ENCODE peak calls at places on chromosome 10, in five cellular contexts. K is sigmoid colon, Q is body of pancreas, E is thyroid gland, G is uterus. J is an unnamed sample.

GRCh38 chr10:132959296-132959961 is 17.1 kb upstream of the CFAP46 start:
- DNase-seq in K (no peak), Q (no peak), E (no peak), G (no peak), J (no peak)

GRCh38 chr10:110305767-110306451 is 1.2 kb upstream of the SMNDC1 start:
- DNase-seq in K (no peak), Q (peak), E (peak), G (no peak), J (peak)

GRCh38 chr10:82072124-82072523 is 197.1 kb downstream of the NRG3 start:
- DNase-seq in K (no peak), Q (no peak), E (no peak), G (no peak), J (no peak)

GRCh38 chr10:14658331-14659122 is 116.2 kb downstream of the FAM107B start:
- DNase-seq in K (no peak), Q (no peak), E (no peak), G (no peak), J (no peak)

GRCh38 chr10:76015245-76015644 is 583.8 kb downstream of the LRMDA start:
- DNase-seq in K (peak), Q (no peak), E (no peak), G (no peak), J (no peak)

GRCh38 chr10:17888189-17888588 is 63.5 kb upstream of the SLC39A12 start:
- DNase-seq in K (no peak), Q (no peak), E (no peak), G (no peak), J (no peak)

GRCh38 chr10:16612148-16612742 is 90.6 kb upstream of the C1QL3 start:
- DNase-seq in K (no peak), Q (no peak), E (no peak), G (no peak), J (no peak)

GRCh38 chr10:92688927-92689662 is 660 bp upstream of the HHEX start:
- DNase-seq in K (peak), Q (peak), E (peak), G (no peak), J (peak)

GRCh38 chr10:46048152-46048551 is 2.1 kb upstream of the MSMB start:
- DNase-seq in K (no peak), Q (no peak), E (no peak), G (no peak), J (no peak)

GRCh38 chr10:99709480-99710229 is 22.3 kb downstream of the COX15 start:
- DNase-seq in K (no peak), Q (no peak), E (peak), G (no peak), J (no peak)

GRCh38 chr10:77792155-77792554 is 134.4 kb downstream of the DLG5 start:
- DNase-seq in K (peak), Q (no peak), E (no peak), G (no peak), J (no peak)

GRCh38 chr10:67657775-67658174 is 38.2 kb downstream of the CTNNA3 start:
- DNase-seq in K (no peak), Q (no peak), E (no peak), G (no peak), J (no peak)

GRCh38 chr10:25083546-25084111 is 67.2 kb downstream of the THNSL1 start:
- DNase-seq in K (no peak), Q (no peak), E (peak), G (no peak), J (no peak)

GRCh38 chr10:1399431-1400120 is 337.7 kb downstream of the ADARB2 start:
- DNase-seq in K (no peak), Q (no peak), E (no peak), G (no peak), J (peak)

GRCh38 chr10:102410427-102411073 is 8.0 kb downstream of the PSD start:
- DNase-seq in K (peak), Q (no peak), E (no peak), G (no peak), J (peak)

GRCh38 chr10:91805110-91805825 is 7.0 kb downstream of the TNKS2 start:
- DNase-seq in K (no peak), Q (no peak), E (no peak), G (no peak), J (no peak)

GRCh38 chr10:6145414-6145978 is 56.7 kb downstream of the RBM17 start:
- DNase-seq in K (no peak), Q (no peak), E (no peak), G (no peak), J (no peak)

GRCh38 chr10:6145979-6146432 is 56.7 kb upstream of the PFKFB3 start:
- DNase-seq in K (no peak), Q (no peak), E (no peak), G (no peak), J (peak)

GRCh38 chr10:6146921-6147320 is 55.8 kb upstream of the PFKFB3 start:
- DNase-seq in K (no peak), Q (no peak), E (no peak), G (no peak), J (no peak)

GRCh38 chr10:6143128-6143527 is 54.3 kb downstream of the RBM17 start:
- DNase-seq in K (no peak), Q (no peak), E (no peak), G (no peak), J (no peak)

GRCh38 chr10:6144609-6145413 is 56.0 kb downstream of the RBM17 start:
- DNase-seq in K (peak), Q (peak), E (peak), G (peak), J (peak)
- TF ChIP-seq POLR2A in K (no peak), Q (peak), E (peak), G (peak), J (no peak)

GRCh38 chr10:7471720-7472367 is 61.0 kb upstream of the SFMBT2 start:
- DNase-seq in K (no peak), Q (peak), E (no peak), G (no peak), J (no peak)
- TF ChIP-seq POLR2A in K (no peak), Q (no peak), E (no peak), G (no peak), J (no peak)

DNA sequence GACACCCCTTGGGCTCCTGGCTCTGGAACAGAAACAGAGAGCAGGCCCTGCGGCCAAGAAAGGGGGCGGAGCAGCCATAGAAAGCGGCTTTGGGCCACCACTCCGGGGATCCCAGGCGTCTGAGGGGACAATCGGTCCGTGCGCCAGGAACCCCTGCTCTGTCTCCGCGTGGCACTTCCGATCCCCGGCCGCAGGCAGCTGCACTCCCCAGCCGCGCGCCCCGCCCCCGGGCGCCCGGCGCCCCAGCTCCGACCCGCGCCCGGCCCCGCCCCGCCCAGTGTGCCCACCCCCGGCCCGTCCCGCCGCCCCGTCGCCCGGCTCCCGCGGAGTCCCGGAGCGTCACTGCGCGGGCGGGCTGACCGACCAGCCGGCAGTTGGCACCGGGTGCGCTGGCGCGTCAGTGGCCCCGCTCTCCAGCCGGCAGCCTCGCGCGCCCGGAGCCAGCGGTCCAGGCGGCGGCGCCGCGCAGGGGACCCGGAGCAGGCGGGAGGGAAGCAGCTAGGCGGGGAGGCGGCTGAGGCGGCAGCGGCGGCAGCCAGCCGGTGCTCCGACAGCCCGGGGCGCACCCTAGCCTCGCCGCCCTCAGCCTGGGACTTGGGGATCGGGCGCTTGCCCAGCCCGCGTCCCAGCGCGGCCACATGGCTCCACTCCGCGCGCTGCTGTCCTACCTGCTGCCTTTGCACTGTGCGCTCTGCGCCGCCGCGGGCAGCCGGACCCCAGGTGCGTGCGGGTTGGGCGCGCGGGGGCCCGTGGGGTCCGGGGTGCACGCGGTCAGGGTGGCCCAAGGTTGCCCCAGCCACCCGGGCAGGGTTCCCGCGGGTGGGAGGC is at the start of gene ADAMTS14:
- DNase-seq in K (no peak), Q (no peak), E (peak), G (no peak), J (no peak)
- TF ChIP-seq POLR2A in K (no peak), Q (no peak), E (no peak), G (no peak), J (no peak)

GRCh38 chr10:69383485-69384089 is 33.1 kb downstream of the TACR2 start:
- DNase-seq in K (no peak), Q (no peak), E (no peak), G (peak), J (peak)

GRCh38 chr10:69387500-69387899 is 29.2 kb downstream of the TACR2 start:
- DNase-seq in K (no peak), Q (no peak), E (no peak), G (no peak), J (no peak)

GRCh38 chr10:69384320-69384719 is 32.4 kb downstream of the TACR2 start:
- DNase-seq in K (no peak), Q (no peak), E (no peak), G (no peak), J (no peak)

GRCh38 chr10:69388488-69388887 is 28.2 kb downstream of the TACR2 start:
- DNase-seq in K (no peak), Q (no peak), E (no peak), G (no peak), J (no peak)

DNA sequence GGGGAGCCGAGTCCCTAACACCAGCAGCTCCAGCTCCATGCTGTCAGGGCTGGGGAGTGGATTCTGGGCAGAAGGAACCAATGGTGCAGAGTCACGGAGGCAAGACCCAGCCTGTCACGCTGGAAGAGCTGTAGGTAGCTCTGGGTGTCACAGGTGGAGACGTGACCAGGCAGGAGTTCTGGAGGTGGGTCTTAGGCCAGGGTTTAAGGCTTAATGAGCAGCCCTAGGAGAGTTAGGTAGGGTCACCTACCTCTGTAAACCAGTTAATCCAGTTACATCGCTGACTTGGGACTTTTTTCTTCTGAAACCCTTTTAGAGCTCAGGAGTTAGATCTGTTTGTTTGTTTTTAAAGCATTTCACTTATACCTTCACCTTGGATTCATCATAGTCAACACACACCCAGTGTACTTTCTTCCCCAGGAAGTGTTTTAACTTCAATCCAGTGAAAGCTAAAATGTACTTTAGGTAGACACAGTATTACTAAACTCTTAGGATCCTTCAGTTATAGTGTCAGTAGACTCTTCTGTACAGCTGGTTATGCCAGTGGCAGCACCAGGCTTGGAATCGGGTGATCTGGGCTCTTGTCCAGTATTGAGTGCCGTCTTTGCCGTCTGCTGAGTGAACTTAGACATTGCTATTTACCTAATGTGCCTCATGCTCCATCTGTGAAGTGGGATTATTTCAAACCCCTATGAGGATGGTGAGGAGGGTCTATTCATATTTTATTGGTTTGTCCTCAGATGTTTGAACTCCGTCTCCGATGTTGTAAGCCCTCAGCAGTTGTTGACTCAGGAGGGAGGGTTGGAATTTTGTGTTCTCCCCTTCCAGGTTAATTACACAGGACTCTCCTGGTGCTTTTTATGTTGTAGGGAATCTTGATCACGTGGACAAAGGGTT is 31.0 kb downstream of the TACR2 start:
- DNase-seq in K (no peak), Q (no peak), E (peak), G (no peak), J (no peak)
- TF ChIP-seq POLR2A in K (no peak), Q (no peak), E (no peak), G (no peak), J (no peak)

GRCh38 chr10:30047430-30047829 is 12.0 kb downstream of the JCAD start:
- DNase-seq in K (no peak), Q (no peak), E (no peak), G (no peak), J (no peak)

GRCh38 chr10:30047924-30048531 is 11.4 kb downstream of the JCAD start:
- DNase-seq in K (no peak), Q (no peak), E (no peak), G (no peak), J (no peak)

GRCh38 chr10:30051220-30051619 is 8.2 kb downstream of the JCAD start:
- DNase-seq in K (no peak), Q (no peak), E (no peak), G (no peak), J (no peak)

GRCh38 chr10:30046476-30046875 is 12.9 kb downstream of the JCAD start:
- DNase-seq in K (no peak), Q (no peak), E (no peak), G (no peak), J (no peak)

GRCh38 chr10:30048768-30049507 is 10.4 kb downstream of the JCAD start:
- DNase-seq in K (no peak), Q (no peak), E (peak), G (no peak), J (no peak)
- TF ChIP-seq POLR2A in K (no peak), Q (no peak), E (no peak), G (no peak), J (no peak)

GRCh38 chr10:5658871-5659618 is 7.3 kb downstream of the ASB13 start:
- DNase-seq in K (no peak), Q (no peak), E (no peak), G (no peak), J (no peak)
- TF ChIP-seq POLR2A in K (no peak), Q (no peak), E (no peak), G (no peak), J (no peak)

DNA sequence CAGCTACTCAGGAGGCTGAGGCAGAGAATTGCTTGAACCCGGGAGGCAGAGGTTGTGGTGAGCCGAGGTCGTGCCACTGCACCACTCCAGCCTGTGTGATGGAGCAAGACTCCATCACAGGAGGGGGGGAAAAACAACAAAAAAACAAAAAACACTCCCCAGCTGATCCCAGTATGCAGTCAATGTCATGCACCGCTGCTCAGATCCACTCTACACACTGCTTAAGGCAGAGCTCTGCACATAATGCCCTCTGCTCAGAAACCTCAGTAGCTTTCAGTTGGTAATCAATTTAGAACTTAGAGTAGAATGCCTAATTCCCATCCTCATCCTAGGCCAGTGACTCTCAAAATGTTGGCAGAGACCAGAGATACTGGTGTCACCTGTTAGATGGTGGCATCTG is 43.9 kb downstream of the PDSS1 start:
- DNase-seq in K (no peak), Q (no peak), E (peak), G (no peak), J (no peak)
- TF ChIP-seq POLR2A in K (no peak), Q (no peak), E (no peak), G (no peak), J (no peak)

GRCh38 chr10:26628395-26628794 is 69.1 kb upstream of the PDSS1 start:
- DNase-seq in K (no peak), Q (no peak), E (no peak), G (no peak), J (no peak)
- TF ChIP-seq POLR2A in K (no peak), Q (no peak), E (no peak), G (no peak), J (no peak)

DNA sequence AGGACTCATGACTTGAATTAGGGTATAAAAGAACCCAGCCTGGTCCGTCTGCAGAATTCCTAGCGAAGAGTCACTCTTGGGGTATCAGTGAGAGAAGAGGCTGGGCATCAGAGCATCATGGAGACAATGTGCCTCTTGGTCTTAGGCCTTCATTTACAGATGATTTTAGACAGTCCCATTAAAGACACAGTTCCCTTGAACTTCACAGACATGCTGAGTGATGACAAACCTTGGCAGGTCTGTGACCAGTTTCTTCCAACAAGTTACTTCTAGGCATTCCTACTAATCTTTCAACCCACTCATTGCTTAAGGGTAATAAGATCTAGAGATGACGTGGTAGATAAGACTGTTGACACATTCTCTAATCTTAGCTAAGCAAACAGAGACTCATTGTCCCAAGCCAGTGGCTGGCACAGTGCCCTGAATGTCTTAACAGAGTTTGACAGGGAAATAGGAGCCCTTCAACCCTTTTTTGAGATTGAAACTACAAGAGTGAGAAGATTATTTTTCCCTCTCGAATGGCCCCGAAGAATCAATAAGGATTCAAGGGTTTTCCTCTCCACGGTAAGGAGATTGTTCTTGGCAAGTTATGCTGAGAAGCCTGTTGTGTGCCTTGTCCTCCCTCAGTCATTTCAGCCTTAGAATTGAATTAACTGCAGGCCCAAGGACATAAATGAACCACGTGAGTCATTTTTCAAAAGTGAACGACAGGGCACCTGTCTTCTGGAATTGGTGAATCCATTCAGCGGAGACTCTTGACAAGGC is 281.1 kb downstream of the CCDC3 start:
- DNase-seq in K (peak), Q (peak), E (peak), G (peak), J (peak)
- TF ChIP-seq POLR2A in K (no peak), Q (no peak), E (no peak), G (no peak), J (no peak)

DNA sequence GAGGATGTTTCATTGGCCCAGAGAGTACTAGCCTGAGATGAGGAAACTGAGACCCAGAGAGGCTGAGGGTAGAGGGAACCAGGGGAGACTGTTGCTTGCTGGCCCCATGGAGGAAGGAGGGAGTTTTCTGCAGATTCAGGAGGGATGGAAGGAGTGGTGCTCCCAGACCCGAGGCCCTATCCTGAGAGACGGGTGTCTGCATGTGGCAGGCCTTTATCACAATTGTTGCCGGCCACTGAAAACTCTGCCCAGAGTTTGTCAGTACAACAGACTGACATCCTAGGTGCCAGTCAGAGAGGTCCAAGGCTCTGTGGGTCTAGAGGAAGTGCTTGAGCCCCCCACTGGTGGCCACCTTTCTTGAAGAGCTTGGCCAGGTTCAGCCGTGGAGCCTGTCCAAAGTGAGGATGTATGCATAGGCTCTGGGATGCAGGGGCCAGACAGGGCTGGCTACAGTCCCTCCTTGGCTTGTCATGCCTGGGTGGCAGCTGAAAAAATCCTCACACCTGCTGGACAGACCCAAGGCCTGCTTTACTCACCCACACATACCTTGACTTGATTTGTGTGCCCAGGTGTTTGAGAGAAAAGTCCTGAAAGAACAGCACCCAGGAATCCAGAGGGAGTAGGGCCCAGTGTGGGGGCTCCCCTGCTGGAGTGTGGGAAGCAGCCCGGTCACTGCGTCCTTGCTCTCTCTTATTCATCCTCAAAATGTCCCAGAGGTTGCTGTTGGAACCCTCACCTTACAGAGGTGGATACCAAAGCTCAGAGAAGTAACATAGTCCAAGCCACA is 65.2 kb downstream of the CLRN3 start:
- DNase-seq in K (no peak), Q (no peak), E (no peak), G (no peak), J (no peak)
- TF ChIP-seq POLR2A in K (no peak), Q (no peak), E (no peak), G (no peak), J (no peak)